ENCODE peak calls at places on chromosomes 5 and 9, in five cellular contexts. P is IMR-90, B is brain microvascular endothelial cell, A is sigmoid colon, E is AG10803. D is an unnamed sample.

GRCh38 chr9:96486351-96487029 is 36.5 kb downstream of the HABP4 start:
- DNase-seq in P (peak), E (peak), B (peak), A (peak), D (peak)

GRCh38 chr5:168015506-168015905 is 275.9 kb upstream of the WWC1 start:
- DNase-seq in A (no peak), P (peak), B (no peak), E (peak), D (peak)

GRCh38 chr9:127550751-127551150 is 61.3 kb upstream of the STXBP1 start:
- DNase-seq in P (no peak), A (no peak), E (no peak), B (no peak), D (no peak)

GRCh38 chr9:79254900-79255651 is 316.7 kb upstream of the TLE4 start:
- DNase-seq in E (no peak), P (peak), A (no peak), B (no peak), D (peak)

GRCh38 chr9:78054180-78054579 is 22.6 kb upstream of the GNAQ start:
- DNase-seq in P (no peak), E (no peak), B (no peak), A (no peak), D (no peak)

GRCh38 chr9:133151601-133152525 is 11.9 kb downstream of the GBGT1 start:
- DNase-seq in E (no peak), A (no peak), P (no peak), B (no peak), D (no peak)

GRCh38 chr9:112971415-112971814 is 40.6 kb downstream of the ZNF883 start:
- DNase-seq in A (no peak), B (no peak), E (peak), P (peak), D (peak)

GRCh38 chr9:134406366-134407122 is 80.3 kb downstream of the RXRA start:
- DNase-seq in E (peak), B (no peak), A (no peak), P (no peak), D (no peak)

GRCh38 chr5:149409268-149409948 is 30.3 kb upstream of the IL17B start:
- DNase-seq in P (no peak), A (peak), E (peak), B (no peak), D (no peak)

GRCh38 chr9:105142406-105143092 is 101.9 kb upstream of the SLC44A1 start:
- DNase-seq in P (peak), A (no peak), E (peak), B (peak), D (peak)

GRCh38 chr9:120928720-120929389 is 2.3 kb upstream of the TRAF1 start:
- DNase-seq in B (no peak), A (peak), E (peak), P (no peak), D (peak)

GRCh38 chr5:8663374-8663773 is 794.4 kb downstream of the MTRR start:
- DNase-seq in E (no peak), A (no peak), P (no peak), B (no peak), D (no peak)

GRCh38 chr5:141656396-141656795 is 5.2 kb upstream of the FCHSD1 start:
- DNase-seq in P (no peak), A (no peak), E (no peak), B (no peak), D (no peak)

GRCh38 chr9:111821006-111821528 is 26.3 kb upstream of the SHOC1 start:
- DNase-seq in P (no peak), B (no peak), E (peak), A (no peak), D (no peak)

GRCh38 chr9:76560481-76560891 is 101.5 kb downstream of the GCNT1 start:
- DNase-seq in P (peak), A (no peak), E (peak), B (peak), D (peak)

GRCh38 chr9:120175031-120175430 is 404.9 kb downstream of the CDK5RAP2 start:
- DNase-seq in B (no peak), E (no peak), P (no peak), A (no peak), D (no peak)

DNA sequence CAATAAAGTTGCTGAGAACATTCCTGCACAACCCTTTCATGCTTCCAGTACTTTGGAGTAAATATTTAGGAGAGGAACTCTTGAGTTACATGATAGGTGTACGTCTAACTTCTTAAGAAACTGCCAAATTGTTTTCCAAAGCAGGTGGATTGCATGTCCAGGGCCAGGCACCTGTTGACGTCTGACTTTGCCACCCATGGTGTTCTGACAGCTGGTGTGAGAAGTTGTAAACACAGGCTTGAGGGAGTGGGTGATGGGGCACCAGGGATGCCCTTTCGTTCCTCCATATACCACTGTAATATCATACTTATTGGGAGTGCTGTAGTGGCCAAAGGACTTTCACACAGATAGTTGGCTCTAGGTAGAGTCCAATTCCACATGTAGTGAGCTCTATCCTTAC is 352.1 kb downstream of the GADD45G start:
- DNase-seq in E (no peak), P (no peak), B (no peak), A (no peak), D (no peak)
- H3K4me3 ChIP-seq in E (no peak), P (no peak), B (no peak), A (no peak), D (no peak)

GRCh38 chr9:137175345-137175961 is 3.6 kb upstream of the TMEM210 start:
- DNase-seq in B (no peak), A (no peak), E (no peak), P (no peak), D (no peak)
- TF ChIP-seq CTCF in B (peak), A (no peak), E (no peak), P (no peak), D (peak)

GRCh38 chr5:99715921-99716320 is 787.1 kb upstream of the CHD1 start:
- DNase-seq in E (no peak), P (no peak), A (no peak), B (no peak), D (no peak)
- H3K4me3 ChIP-seq in E (no peak), P (no peak), A (no peak), B (no peak), D (no peak)

DNA sequence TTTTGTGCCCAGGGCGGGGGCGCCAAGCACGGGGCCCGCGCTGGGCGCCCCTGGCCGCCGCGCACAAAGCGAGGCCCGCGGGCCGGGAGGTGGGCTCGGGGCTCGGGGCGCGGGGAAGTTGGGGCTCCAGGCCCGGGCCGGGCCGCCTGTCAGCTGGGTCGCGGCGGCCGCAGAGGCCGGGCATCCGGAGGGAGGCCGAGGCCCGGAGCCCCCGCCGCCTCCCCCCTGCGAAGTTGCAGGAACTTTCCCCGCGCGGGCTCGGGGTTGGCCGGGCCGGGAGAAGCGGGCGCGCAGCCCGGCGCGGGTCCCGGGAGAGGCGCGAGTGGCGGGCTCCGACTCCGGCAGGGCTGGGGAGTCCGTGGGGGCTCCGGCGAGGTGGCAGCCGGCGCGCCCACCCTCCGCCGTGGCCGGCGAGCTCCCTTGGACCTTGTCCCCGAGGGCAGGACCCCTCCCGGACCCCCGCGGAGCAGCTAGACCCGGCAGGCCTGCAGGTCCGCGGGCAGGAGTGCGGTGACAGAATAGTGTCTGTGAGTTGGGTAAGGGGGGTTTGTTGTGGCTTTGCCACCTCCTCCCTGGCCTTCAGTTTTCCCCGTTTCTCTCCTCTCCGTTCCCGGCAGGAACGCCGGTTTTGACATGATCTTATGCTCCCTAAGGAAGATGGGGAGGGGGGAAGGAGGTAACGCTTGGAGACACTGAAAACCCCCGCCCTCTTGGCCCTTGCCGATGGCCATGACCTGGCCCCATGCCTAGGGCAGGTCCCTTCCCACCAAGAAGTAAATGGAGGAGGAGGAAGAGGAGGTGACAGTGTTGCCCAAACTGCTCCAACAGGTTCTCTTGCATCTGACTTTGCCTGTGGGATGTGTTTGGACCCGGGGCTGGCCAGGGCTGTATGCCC is 908 bp downstream of the PHF2 start:
- DNase-seq in P (no peak), E (peak), A (no peak), B (no peak), D (peak)
- TF ChIP-seq CTCF in P (no peak), E (no peak), A (no peak), B (no peak), D (no peak)

GRCh38 chr5:139392678-139393496 is 2.0 kb downstream of the PROB1 start:
- DNase-seq in E (no peak), B (peak), A (no peak), P (no peak), D (no peak)
- H3K4me3 ChIP-seq in E (peak), B (peak), A (peak), P (peak), D (no peak)

GRCh38 chr9:38263534-38263933 is 129.0 kb upstream of the ALDH1B1 start:
- DNase-seq in A (no peak), P (peak), B (peak), E (peak), D (peak)
- TF ChIP-seq CTCF in A (no peak), P (peak), B (peak), E (peak), D (peak)